ENCODE peak calls at places on chromosomes 3 and 15, in four cellular contexts. One of them, this sample, is unnamed.

GRCh38 chr3:30681276-30682211 is 75.1 kb downstream of the TGFBR2 start:
- DNase-seq in HTR-8/SVneo: no peak
- DNase-seq in NCI-H69: no peak
- DNase-seq in right lobe of liver: peak
- DNase-seq in this sample: no peak

GRCh38 chr15:35533130-35534110 is 12.5 kb downstream of the DPH6 start:
- DNase-seq in HTR-8/SVneo: no peak
- DNase-seq in NCI-H69: no peak
- DNase-seq in right lobe of liver: no peak
- DNase-seq in this sample: no peak

GRCh38 chr15:80550910-80551265 is 144.2 kb upstream of the ABHD17C start:
- DNase-seq in HTR-8/SVneo: no peak
- DNase-seq in NCI-H69: no peak
- DNase-seq in right lobe of liver: no peak
- DNase-seq in this sample: no peak

GRCh38 chr3:85838921-85839320 is 880.1 kb downstream of the CADM2 start:
- DNase-seq in HTR-8/SVneo: no peak
- DNase-seq in NCI-H69: peak
- DNase-seq in right lobe of liver: no peak
- DNase-seq in this sample: no peak

GRCh38 chr15:64112904-64113303 is 17.1 kb downstream of the SNX1 start:
- DNase-seq in HTR-8/SVneo: no peak
- DNase-seq in NCI-H69: no peak
- DNase-seq in right lobe of liver: no peak
- DNase-seq in this sample: no peak

GRCh38 chr15:68815598-68815997 is 5.1 kb downstream of the ANP32A start:
- DNase-seq in HTR-8/SVneo: no peak
- DNase-seq in NCI-H69: no peak
- DNase-seq in right lobe of liver: no peak
- DNase-seq in this sample: peak

GRCh38 chr15:82043726-82044372 is 2.0 kb downstream of the MEX3B start:
- DNase-seq in HTR-8/SVneo: peak
- DNase-seq in NCI-H69: no peak
- DNase-seq in right lobe of liver: peak
- DNase-seq in this sample: no peak

GRCh38 chr15:63389902-63390301 is 8.3 kb upstream of the CA12 start:
- DNase-seq in HTR-8/SVneo: no peak
- DNase-seq in NCI-H69: peak
- DNase-seq in right lobe of liver: peak
- DNase-seq in this sample: peak

GRCh38 chr15:31135523-31135922 is 34.0 kb upstream of the TRPM1 start:
- DNase-seq in HTR-8/SVneo: no peak
- DNase-seq in NCI-H69: no peak
- DNase-seq in right lobe of liver: no peak
- DNase-seq in this sample: no peak

GRCh38 chr15:57217716-57218598 is 158.3 kb upstream of the CGNL1 start:
- DNase-seq in HTR-8/SVneo: no peak
- DNase-seq in NCI-H69: peak
- DNase-seq in right lobe of liver: no peak
- DNase-seq in this sample: no peak

GRCh38 chr15:90065682-90066049 is 36.6 kb downstream of the IDH2 start:
- DNase-seq in HTR-8/SVneo: no peak
- DNase-seq in NCI-H69: no peak
- DNase-seq in right lobe of liver: no peak
- DNase-seq in this sample: no peak

GRCh38 chr3:56192001-56192400 is 276.3 kb downstream of the ERC2 start:
- DNase-seq in HTR-8/SVneo: no peak
- DNase-seq in NCI-H69: no peak
- DNase-seq in right lobe of liver: no peak
- DNase-seq in this sample: no peak

GRCh38 chr3:49098429-49098828 is 4.6 kb upstream of the QRICH1 start:
- DNase-seq in HTR-8/SVneo: no peak
- DNase-seq in NCI-H69: peak
- DNase-seq in right lobe of liver: no peak
- DNase-seq in this sample: no peak

GRCh38 chr3:24690777-24691176 is 196.1 kb upstream of the THRB start:
- DNase-seq in HTR-8/SVneo: no peak
- DNase-seq in NCI-H69: no peak
- DNase-seq in right lobe of liver: no peak
- DNase-seq in this sample: no peak

GRCh38 chr15:41502787-41503668 is 9.4 kb downstream of the ITPKA start:
- DNase-seq in HTR-8/SVneo: no peak
- DNase-seq in NCI-H69: no peak
- DNase-seq in right lobe of liver: no peak
- DNase-seq in this sample: no peak

GRCh38 chr3:50345008-50345407 is 524 bp downstream of the ZMYND10 start:
- DNase-seq in HTR-8/SVneo: no peak
- DNase-seq in NCI-H69: no peak
- DNase-seq in right lobe of liver: no peak
- DNase-seq in this sample: no peak

GRCh38 chr3:50738252-50738598 is 63.5 kb downstream of the DOCK3 start:
- DNase-seq in HTR-8/SVneo: no peak
- DNase-seq in NCI-H69: no peak
- DNase-seq in right lobe of liver: no peak
- DNase-seq in this sample: no peak

GRCh38 chr3:112908252-112908651 is 61.6 kb upstream of the CD200R1L start:
- DNase-seq in HTR-8/SVneo: no peak
- DNase-seq in NCI-H69: no peak
- DNase-seq in right lobe of liver: no peak
- DNase-seq in this sample: no peak

GRCh38 chr3:48563382-48563918 is at the start of gene UCN2:
- DNase-seq in HTR-8/SVneo: no peak
- DNase-seq in NCI-H69: peak
- DNase-seq in right lobe of liver: no peak
- DNase-seq in this sample: no peak

GRCh38 chr3:98681486-98681885 is 81.7 kb upstream of the ST3GAL6 start:
- DNase-seq in HTR-8/SVneo: no peak
- DNase-seq in NCI-H69: no peak
- DNase-seq in right lobe of liver: no peak
- DNase-seq in this sample: no peak

GRCh38 chr3:155173771-155174170 is 93.7 kb downstream of the MME start:
- DNase-seq in HTR-8/SVneo: no peak
- DNase-seq in NCI-H69: no peak
- DNase-seq in right lobe of liver: no peak
- DNase-seq in this sample: no peak

GRCh38 chr3:141878326-141878725 is 1.9 kb downstream of the ATP1B3 start:
- DNase-seq in HTR-8/SVneo: no peak
- DNase-seq in NCI-H69: no peak
- DNase-seq in right lobe of liver: no peak
- DNase-seq in this sample: no peak

GRCh38 chr3:194584866-194585265 is 48.4 kb downstream of the TMEM44 start:
- DNase-seq in HTR-8/SVneo: no peak
- DNase-seq in NCI-H69: no peak
- DNase-seq in right lobe of liver: no peak
- DNase-seq in this sample: no peak

GRCh38 chr3:177802151-177802900 is 605.0 kb upstream of the TBL1XR1 start:
- DNase-seq in HTR-8/SVneo: no peak
- DNase-seq in NCI-H69: peak
- DNase-seq in right lobe of liver: no peak
- DNase-seq in this sample: no peak

GRCh38 chr3:114685053-114685630 is 391.3 kb downstream of the TIGIT start:
- DNase-seq in HTR-8/SVneo: no peak
- DNase-seq in NCI-H69: no peak
- DNase-seq in right lobe of liver: no peak
- DNase-seq in this sample: no peak

GRCh38 chr3:9898467-9899229 is 4.0 kb upstream of the IL17RE start:
- DNase-seq in HTR-8/SVneo: no peak
- DNase-seq in NCI-H69: no peak
- DNase-seq in right lobe of liver: no peak
- DNase-seq in this sample: peak

GRCh38 chr3:81530180-81530939 is 231.1 kb downstream of the GBE1 start:
- DNase-seq in HTR-8/SVneo: no peak
- DNase-seq in NCI-H69: no peak
- DNase-seq in right lobe of liver: peak
- DNase-seq in this sample: no peak

GRCh38 chr3:45665101-45665572 is 24.1 kb upstream of the SACM1L start:
- DNase-seq in HTR-8/SVneo: no peak
- DNase-seq in NCI-H69: peak
- DNase-seq in right lobe of liver: no peak
- DNase-seq in this sample: peak

GRCh38 chr3:52434080-52434479 is 10.8 kb downstream of the SEMA3G start:
- DNase-seq in HTR-8/SVneo: no peak
- DNase-seq in NCI-H69: no peak
- DNase-seq in right lobe of liver: no peak
- DNase-seq in this sample: no peak

GRCh38 chr3:16130066-16130465 is 44.4 kb upstream of the GALNT15 start:
- DNase-seq in HTR-8/SVneo: no peak
- DNase-seq in NCI-H69: no peak
- DNase-seq in right lobe of liver: no peak
- DNase-seq in this sample: no peak

GRCh38 chr3:13292371-13292770 is 127.8 kb downstream of the NUP210 start:
- DNase-seq in HTR-8/SVneo: no peak
- DNase-seq in NCI-H69: peak
- DNase-seq in right lobe of liver: no peak
- DNase-seq in this sample: no peak

GRCh38 chr15:69163124-69163669 is 2.8 kb downstream of the GLCE start:
- DNase-seq in HTR-8/SVneo: no peak
- DNase-seq in NCI-H69: no peak
- DNase-seq in right lobe of liver: no peak
- DNase-seq in this sample: no peak

GRCh38 chr3:64691051-64691450 is 3.3 kb upstream of the ADAMTS9 start:
- DNase-seq in HTR-8/SVneo: no peak
- DNase-seq in NCI-H69: no peak
- DNase-seq in right lobe of liver: no peak
- DNase-seq in this sample: no peak

This sample was measured in left lobe of liver.